ENCODE peak calls at places on chromosomes 12 and 14, in six cellular contexts. One of them, this sample, is unnamed.
A peak's percentile ranks its signal among the peaks of the same experiment; 100 is the strongest.

GRCh38 chr12:5745251-5745888 is 199.7 kb downstream of the ANO2 start:
- DNase-seq in spleen: peak; percentile 75
- DNase-seq in HCT116: peak; percentile 47
- DNase-seq in suprapubic skin: no peak
- DNase-seq in transverse colon: peak; percentile 68
- DNase-seq in GM12891: peak; percentile 21
- DNase-seq in this sample: peak; percentile 71

GRCh38 chr12:62363506-62363905 is 103.1 kb upstream of the MON2 start:
- DNase-seq in suprapubic skin: no peak
- DNase-seq in GM12891: no peak
- DNase-seq in spleen: no peak
- DNase-seq in HCT116: no peak
- DNase-seq in transverse colon: no peak
- DNase-seq in this sample: no peak

GRCh38 chr12:47980779-47981495 is 17.5 kb downstream of the TMEM106C start:
- DNase-seq in suprapubic skin: no peak
- DNase-seq in transverse colon: no peak
- DNase-seq in spleen: peak; percentile 64
- DNase-seq in HCT116: no peak
- DNase-seq in GM12891: no peak
- DNase-seq in this sample: no peak

GRCh38 chr14:100323942-100324307 is 786 bp downstream of the SLC25A47 start:
- DNase-seq in transverse colon: no peak
- DNase-seq in suprapubic skin: no peak
- DNase-seq in GM12891: no peak
- DNase-seq in HCT116: no peak
- DNase-seq in spleen: no peak
- DNase-seq in this sample: no peak

GRCh38 chr12:30887226-30887625 is 39.3 kb upstream of the TSPAN11 start:
- DNase-seq in GM12891: no peak
- DNase-seq in spleen: no peak
- DNase-seq in HCT116: no peak
- DNase-seq in transverse colon: no peak
- DNase-seq in suprapubic skin: no peak
- DNase-seq in this sample: no peak

GRCh38 chr14:62409185-62409584 is 636.1 kb downstream of the KCNH5 start:
- DNase-seq in HCT116: no peak
- DNase-seq in transverse colon: no peak
- DNase-seq in GM12891: no peak
- DNase-seq in suprapubic skin: no peak
- DNase-seq in spleen: no peak
- DNase-seq in this sample: no peak

GRCh38 chr12:68432622-68433021 is 100.5 kb upstream of the MDM1 start:
- DNase-seq in transverse colon: no peak
- DNase-seq in suprapubic skin: no peak
- DNase-seq in spleen: no peak
- DNase-seq in GM12891: no peak
- DNase-seq in HCT116: no peak
- DNase-seq in this sample: no peak

GRCh38 chr14:53956427-53957201 is at the start of gene BMP4:
- DNase-seq in HCT116: peak; percentile 82
- DNase-seq in spleen: peak; percentile 76
- DNase-seq in transverse colon: peak; percentile 77
- DNase-seq in GM12891: no peak
- DNase-seq in suprapubic skin: peak; percentile 93
- DNase-seq in this sample: peak; percentile 76

GRCh38 chr14:87386453-87386980 is 606.5 kb downstream of the GALC start:
- DNase-seq in HCT116: no peak
- DNase-seq in transverse colon: no peak
- DNase-seq in GM12891: no peak
- DNase-seq in suprapubic skin: no peak
- DNase-seq in spleen: no peak
- DNase-seq in this sample: no peak

GRCh38 chr14:94654071-94654974 is 42.1 kb downstream of the SERPINA3 start:
- DNase-seq in HCT116: no peak
- DNase-seq in spleen: no peak
- DNase-seq in transverse colon: peak; percentile 14
- DNase-seq in suprapubic skin: no peak
- DNase-seq in GM12891: no peak
- DNase-seq in this sample: no peak

GRCh38 chr12:102917026-102917787 is at the start of gene PAH:
- DNase-seq in HCT116: no peak
- DNase-seq in spleen: peak; percentile 79
- DNase-seq in transverse colon: peak; percentile 35
- DNase-seq in suprapubic skin: no peak
- DNase-seq in GM12891: no peak
- DNase-seq in this sample: peak; percentile 26

GRCh38 chr12:4112290-4112689 is 161.3 kb upstream of the CCND2 start:
- DNase-seq in HCT116: no peak
- DNase-seq in spleen: no peak
- DNase-seq in suprapubic skin: no peak
- DNase-seq in GM12891: no peak
- DNase-seq in transverse colon: no peak
- DNase-seq in this sample: no peak

GRCh38 chr12:30795660-30796507 is 41.1 kb upstream of the CAPRIN2 start:
- DNase-seq in HCT116: peak; percentile 64
- DNase-seq in transverse colon: peak; percentile 31
- DNase-seq in suprapubic skin: peak; percentile 70
- DNase-seq in spleen: peak; percentile 88
- DNase-seq in GM12891: peak; percentile 60
- DNase-seq in this sample: peak; percentile 37

GRCh38 chr12:22467190-22467589 is 77.2 kb downstream of the C2CD5 start:
- DNase-seq in GM12891: no peak
- DNase-seq in suprapubic skin: no peak
- DNase-seq in HCT116: no peak
- DNase-seq in transverse colon: no peak
- DNase-seq in spleen: no peak
- DNase-seq in this sample: no peak

GRCh38 chr14:59869381-59870255 is 958 bp downstream of the RTN1 start:
- DNase-seq in HCT116: no peak
- DNase-seq in GM12891: peak; percentile 9
- DNase-seq in spleen: no peak
- DNase-seq in suprapubic skin: no peak
- DNase-seq in transverse colon: no peak
- DNase-seq in this sample: no peak

GRCh38 chr12:64475518-64475917 is 23.6 kb downstream of the TBK1 start:
- DNase-seq in HCT116: no peak
- DNase-seq in GM12891: no peak
- DNase-seq in transverse colon: no peak
- DNase-seq in suprapubic skin: no peak
- DNase-seq in spleen: no peak
- DNase-seq in this sample: no peak

GRCh38 chr14:60506462-60506984 is 2.4 kb upstream of the SIX6 start:
- DNase-seq in GM12891: no peak
- DNase-seq in suprapubic skin: no peak
- DNase-seq in HCT116: no peak
- DNase-seq in spleen: no peak
- DNase-seq in transverse colon: no peak
- DNase-seq in this sample: no peak

GRCh38 chr12:14828896-14829295 is 14.4 kb downstream of the ART4 start:
- DNase-seq in suprapubic skin: no peak
- DNase-seq in GM12891: no peak
- DNase-seq in HCT116: no peak
- DNase-seq in spleen: no peak
- DNase-seq in transverse colon: no peak
- DNase-seq in this sample: no peak

GRCh38 chr12:47021298-47021697 is 58.1 kb upstream of the PCED1B start:
- DNase-seq in HCT116: peak; percentile 90
- DNase-seq in suprapubic skin: no peak
- DNase-seq in transverse colon: no peak
- DNase-seq in spleen: no peak
- DNase-seq in GM12891: no peak
- DNase-seq in this sample: no peak

GRCh38 chr14:57212919-57213318 is 55.8 kb downstream of the EXOC5 start:
- DNase-seq in spleen: no peak
- DNase-seq in transverse colon: no peak
- DNase-seq in HCT116: no peak
- DNase-seq in GM12891: no peak
- DNase-seq in suprapubic skin: no peak
- DNase-seq in this sample: no peak

GRCh38 chr12:88932457-88932856 is 352.2 kb upstream of the KITLG start:
- DNase-seq in transverse colon: no peak
- DNase-seq in spleen: no peak
- DNase-seq in suprapubic skin: no peak
- DNase-seq in HCT116: no peak
- DNase-seq in GM12891: no peak
- DNase-seq in this sample: no peak

GRCh38 chr14:101108579-101109346 is 205.2 kb upstream of the RTL1 start:
- DNase-seq in transverse colon: no peak
- DNase-seq in suprapubic skin: peak; percentile 35
- DNase-seq in GM12891: no peak
- DNase-seq in HCT116: no peak
- DNase-seq in spleen: peak; percentile 50
- DNase-seq in this sample: peak; percentile 19

GRCh38 chr14:102229739-102230092 is 75.2 kb downstream of the MOK start:
- DNase-seq in transverse colon: no peak
- DNase-seq in spleen: peak; percentile 67
- DNase-seq in HCT116: no peak
- DNase-seq in suprapubic skin: no peak
- DNase-seq in GM12891: no peak
- DNase-seq in this sample: no peak

GRCh38 chr12:30631710-30632109 is 64.0 kb downstream of the IPO8 start:
- DNase-seq in HCT116: no peak
- DNase-seq in spleen: no peak
- DNase-seq in transverse colon: no peak
- DNase-seq in GM12891: no peak
- DNase-seq in suprapubic skin: no peak
- DNase-seq in this sample: no peak

GRCh38 chr12:39628836-39629235 is 9.2 kb upstream of the ABCD2 start:
- DNase-seq in GM12891: no peak
- DNase-seq in transverse colon: no peak
- DNase-seq in HCT116: no peak
- DNase-seq in spleen: no peak
- DNase-seq in suprapubic skin: no peak
- DNase-seq in this sample: no peak

GRCh38 chr14:44942436-44942835 is 19.3 kb downstream of the KLHL28 start:
- DNase-seq in HCT116: no peak
- DNase-seq in spleen: no peak
- DNase-seq in transverse colon: no peak
- DNase-seq in GM12891: no peak
- DNase-seq in suprapubic skin: no peak
- DNase-seq in this sample: no peak

GRCh38 chr12:109836916-109837315 is 3.7 kb upstream of the TRPV4 start:
- DNase-seq in spleen: no peak
- DNase-seq in HCT116: no peak
- DNase-seq in GM12891: no peak
- DNase-seq in suprapubic skin: no peak
- DNase-seq in transverse colon: no peak
- DNase-seq in this sample: no peak

GRCh38 chr14:75279153-75279738 is 618 bp downstream of the FOS start:
- DNase-seq in transverse colon: peak; percentile 77
- DNase-seq in suprapubic skin: peak; percentile 86
- DNase-seq in GM12891: peak; percentile 25
- DNase-seq in spleen: peak; percentile 89
- DNase-seq in HCT116: no peak
- DNase-seq in this sample: no peak
- TF ChIP-seq POLR2AphosphoS5 in transverse colon: peak; percentile 87
- TF ChIP-seq POLR2AphosphoS5 in suprapubic skin: no peak
- TF ChIP-seq POLR2AphosphoS5 in GM12891: no peak
- TF ChIP-seq POLR2AphosphoS5 in spleen: no peak
- TF ChIP-seq POLR2AphosphoS5 in HCT116: no peak
- TF ChIP-seq POLR2AphosphoS5 in this sample: no peak

GRCh38 chr12:132455565-132455964 is 34.4 kb upstream of the FBRSL1 start:
- DNase-seq in HCT116: no peak
- DNase-seq in spleen: no peak
- DNase-seq in suprapubic skin: no peak
- DNase-seq in GM12891: no peak
- DNase-seq in transverse colon: no peak
- DNase-seq in this sample: no peak
- TF ChIP-seq POLR2A in HCT116: no peak
- TF ChIP-seq POLR2A in spleen: no peak
- TF ChIP-seq POLR2A in suprapubic skin: no peak
- TF ChIP-seq POLR2A in GM12891: no peak
- TF ChIP-seq POLR2A in transverse colon: no peak
- TF ChIP-seq POLR2A in this sample: no peak

DNA sequence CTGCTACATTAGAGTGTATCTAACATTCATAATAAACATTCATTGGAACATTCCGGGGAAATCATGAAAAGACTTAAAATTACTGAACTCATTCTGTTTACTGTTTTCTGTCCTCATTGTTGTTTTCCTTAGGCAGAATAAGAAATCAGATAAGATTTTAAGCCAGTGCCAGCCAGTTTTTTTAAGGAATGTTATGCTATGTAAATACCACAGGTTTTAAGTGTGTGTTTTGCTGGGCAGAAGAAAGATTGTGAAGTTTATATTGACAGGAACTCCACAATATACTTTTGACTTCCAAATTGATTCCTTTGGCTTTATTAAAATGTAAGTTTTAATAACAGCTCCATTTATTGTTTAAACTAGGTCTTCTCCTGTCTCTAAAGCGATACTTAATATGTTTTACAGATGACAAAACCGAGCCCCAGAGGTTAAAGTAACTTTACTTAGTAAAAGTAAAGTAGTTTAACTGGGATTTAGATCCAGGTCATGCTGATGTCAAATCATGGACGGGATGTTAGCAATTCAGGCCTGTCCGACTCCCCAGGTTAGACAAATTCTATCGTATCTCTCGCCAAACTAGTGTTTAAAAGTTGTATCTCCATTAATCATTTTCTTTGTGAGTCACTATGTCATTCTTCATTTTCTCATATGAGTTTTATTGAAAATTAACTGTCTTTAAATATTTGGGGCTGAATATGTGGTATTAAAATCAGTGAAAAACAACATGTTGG is 1.8 kb downstream of the LARP4 start:
- DNase-seq in GM12891: no peak
- DNase-seq in spleen: no peak
- DNase-seq in suprapubic skin: no peak
- DNase-seq in HCT116: no peak
- DNase-seq in transverse colon: no peak
- DNase-seq in this sample: no peak
- TF ChIP-seq POLR2AphosphoS5 in GM12891: no peak
- TF ChIP-seq POLR2AphosphoS5 in spleen: no peak
- TF ChIP-seq POLR2AphosphoS5 in suprapubic skin: no peak
- TF ChIP-seq POLR2AphosphoS5 in HCT116: no peak
- TF ChIP-seq POLR2AphosphoS5 in transverse colon: no peak
- TF ChIP-seq POLR2AphosphoS5 in this sample: no peak

GRCh38 chr12:57465747-57466505 is 6.3 kb downstream of the GLI1 start:
- DNase-seq in suprapubic skin: no peak
- DNase-seq in HCT116: no peak
- DNase-seq in spleen: peak; percentile 76
- DNase-seq in transverse colon: no peak
- DNase-seq in GM12891: no peak
- DNase-seq in this sample: no peak
- TF ChIP-seq POLR2A in suprapubic skin: no peak
- TF ChIP-seq POLR2A in HCT116: no peak
- TF ChIP-seq POLR2A in spleen: no peak
- TF ChIP-seq POLR2A in transverse colon: no peak
- TF ChIP-seq POLR2A in GM12891: no peak
- TF ChIP-seq POLR2A in this sample: no peak

GRCh38 chr14:23523229-23524016 is 28.1 kb downstream of the ZFHX2 start:
- DNase-seq in GM12891: no peak
- DNase-seq in transverse colon: no peak
- DNase-seq in suprapubic skin: no peak
- DNase-seq in HCT116: no peak
- DNase-seq in spleen: no peak
- DNase-seq in this sample: no peak
- TF ChIP-seq POLR2AphosphoS5 in GM12891: no peak
- TF ChIP-seq POLR2AphosphoS5 in transverse colon: no peak
- TF ChIP-seq POLR2AphosphoS5 in suprapubic skin: no peak
- TF ChIP-seq POLR2AphosphoS5 in HCT116: no peak
- TF ChIP-seq POLR2AphosphoS5 in spleen: no peak
- TF ChIP-seq POLR2AphosphoS5 in this sample: no peak